ENCODE peak calls at places on chromosomes 3 and 15, in seven cellular contexts. Y is WERI-Rb-1; K is CD4-positive, alpha-beta T cell; W is heart left ventricle; X is AG04450; Q is lower lobe of right lung; P is colonic mucosa. F is an unnamed sample.

GRCh38 chr3:43855674-43856299 is 165.0 kb downstream of the ABHD5 start:
- DNase-seq in Y (peak; percentile 76), K (no peak), W (no peak), X (peak; percentile 24), Q (peak; percentile 67), P (peak; percentile 72), F (no peak)

GRCh38 chr15:99753066-99753465 is 19.8 kb upstream of the LYSMD4 start:
- DNase-seq in Y (peak; percentile 16), K (no peak), W (no peak), X (no peak), Q (no peak), P (no peak), F (no peak)

GRCh38 chr3:98827221-98827620 is 64.1 kb downstream of the ST3GAL6 start:
- DNase-seq in Y (no peak), K (no peak), W (no peak), X (no peak), Q (no peak), P (no peak), F (no peak)

GRCh38 chr3:156637480-156638022 is 36.8 kb upstream of the TIPARP start:
- DNase-seq in Y (no peak), K (no peak), W (no peak), X (no peak), Q (no peak), P (no peak), F (no peak)

GRCh38 chr3:195758721-195759353 is 38.1 kb downstream of the MUC20 start:
- DNase-seq in Y (no peak), K (no peak), W (no peak), X (no peak), Q (no peak), P (no peak), F (no peak)

GRCh38 chr15:66080791-66081475 is 172.6 kb downstream of the MEGF11 start:
- DNase-seq in Y (peak; percentile 58), K (no peak), W (no peak), X (peak; percentile 30), Q (no peak), P (peak; percentile 50), F (peak; percentile 68)

GRCh38 chr3:124174463-124174862 is 182.5 kb upstream of the ROPN1 start:
- DNase-seq in Y (peak; percentile 79), K (no peak), W (no peak), X (no peak), Q (no peak), P (no peak), F (no peak)

GRCh38 chr3:43102773-43103480 is 3.0 kb downstream of the POMGNT2 start:
- DNase-seq in Y (no peak), K (no peak), W (no peak), X (no peak), Q (no peak), P (no peak), F (no peak)

GRCh38 chr3:9768376-9768775 is 1.4 kb downstream of the CAMK1 start:
- DNase-seq in Y (no peak), K (no peak), W (no peak), X (no peak), Q (no peak), P (no peak), F (no peak)

GRCh38 chr15:57285386-57285785 is 90.9 kb upstream of the CGNL1 start:
- DNase-seq in Y (no peak), K (no peak), W (no peak), X (no peak), Q (no peak), P (no peak), F (no peak)

GRCh38 chr15:82647835-82648256 is 683 bp upstream of the CPEB1 start:
- DNase-seq in Y (peak; percentile 60), K (peak; percentile 25), W (no peak), X (no peak), Q (peak; percentile 49), P (no peak), F (no peak)

GRCh38 chr15:62569460-62570404 is 404.6 kb upstream of the C2CD4B start:
- DNase-seq in Y (no peak), K (no peak), W (peak; percentile 74), X (peak; percentile 91), Q (peak; percentile 72), P (peak; percentile 96), F (peak; percentile 36)

GRCh38 chr15:77584201-77584600 is 48.5 kb downstream of the LINGO1 start:
- DNase-seq in Y (peak; percentile 60), K (no peak), W (no peak), X (no peak), Q (no peak), P (no peak), F (no peak)
- TF ChIP-seq CTCF in Y (peak; percentile 86), K (no peak), W (peak; percentile 21), X (peak; percentile 31), Q (no peak), P (no peak), F (no peak)

GRCh38 chr15:78322243-78322642 is 17.9 kb upstream of the CRABP1 start:
- DNase-seq in Y (no peak), K (no peak), W (no peak), X (no peak), Q (peak; percentile 40), P (no peak), F (no peak)

GRCh38 chr15:78321786-78322185 is 18.4 kb upstream of the CRABP1 start:
- DNase-seq in Y (no peak), K (no peak), W (no peak), X (no peak), Q (peak; percentile 23), P (no peak), F (no peak)

GRCh38 chr15:78321041-78321570 is 19.0 kb upstream of the CRABP1 start:
- DNase-seq in Y (no peak), K (no peak), W (no peak), X (no peak), Q (peak; percentile 32), P (no peak), F (no peak)

GRCh38 chr15:78323693-78324092 is 16.5 kb upstream of the CRABP1 start:
- DNase-seq in Y (no peak), K (no peak), W (no peak), X (no peak), Q (no peak), P (no peak), F (no peak)

DNA sequence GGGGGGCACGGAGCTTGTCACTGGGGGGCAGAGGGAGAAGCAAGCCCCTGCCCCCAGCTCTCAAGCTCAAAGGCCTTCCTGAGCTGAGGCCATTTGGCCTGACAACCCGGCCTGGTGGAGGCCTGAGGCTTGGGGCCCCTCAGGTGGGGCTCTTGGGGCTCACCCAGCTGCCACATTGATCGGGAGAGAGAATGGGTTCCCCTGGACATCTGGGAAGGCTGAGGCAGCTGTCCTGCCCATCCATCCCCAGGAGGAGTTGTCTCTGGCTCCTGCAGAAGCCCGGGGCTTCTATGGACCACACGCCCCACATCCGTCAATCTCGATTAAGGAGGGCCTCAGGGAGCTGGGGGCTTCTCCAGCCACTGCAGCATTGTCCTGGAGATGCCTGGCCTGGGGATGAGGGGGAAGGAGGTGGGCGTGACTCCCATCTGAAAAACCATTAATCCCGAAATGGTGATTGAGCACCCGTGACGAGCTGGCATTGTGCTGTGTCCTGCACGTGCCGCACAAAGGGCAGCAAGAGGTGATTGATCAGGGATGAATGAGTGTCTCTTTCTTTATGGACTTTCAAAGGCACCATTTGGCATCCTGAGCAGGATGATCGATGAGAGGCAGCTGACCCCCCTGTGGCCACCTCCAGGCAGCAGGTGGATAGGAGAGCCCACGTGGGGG is 17.3 kb upstream of the CRABP1 start:
- DNase-seq in Y (no peak), K (no peak), W (no peak), X (no peak), Q (peak; percentile 21), P (no peak), F (no peak)
- H3K27ac ChIP-seq in Y (no peak overlapping the region), K (no peak overlapping the region), W (no peak overlapping the region), X (no peak overlapping the region), Q (peak overlapping the region; percentile 58), P (no peak overlapping the region), F (no peak overlapping the region)

GRCh38 chr15:89451846-89452245 is 44.5 kb downstream of the RHCG start:
- DNase-seq in Y (no peak), K (no peak), W (no peak), X (no peak), Q (no peak), P (no peak), F (no peak)

GRCh38 chr15:89452330-89452836 is 44.0 kb downstream of the RHCG start:
- DNase-seq in Y (no peak), K (no peak), W (no peak), X (no peak), Q (no peak), P (no peak), F (no peak)

GRCh38 chr15:89447676-89448075 is 48.7 kb downstream of the RHCG start:
- DNase-seq in Y (no peak), K (no peak), W (no peak), X (no peak), Q (no peak), P (no peak), F (no peak)

GRCh38 chr15:89448825-89449224 is 47.6 kb downstream of the RHCG start:
- DNase-seq in Y (no peak), K (no peak), W (no peak), X (no peak), Q (no peak), P (no peak), F (no peak)

DNA sequence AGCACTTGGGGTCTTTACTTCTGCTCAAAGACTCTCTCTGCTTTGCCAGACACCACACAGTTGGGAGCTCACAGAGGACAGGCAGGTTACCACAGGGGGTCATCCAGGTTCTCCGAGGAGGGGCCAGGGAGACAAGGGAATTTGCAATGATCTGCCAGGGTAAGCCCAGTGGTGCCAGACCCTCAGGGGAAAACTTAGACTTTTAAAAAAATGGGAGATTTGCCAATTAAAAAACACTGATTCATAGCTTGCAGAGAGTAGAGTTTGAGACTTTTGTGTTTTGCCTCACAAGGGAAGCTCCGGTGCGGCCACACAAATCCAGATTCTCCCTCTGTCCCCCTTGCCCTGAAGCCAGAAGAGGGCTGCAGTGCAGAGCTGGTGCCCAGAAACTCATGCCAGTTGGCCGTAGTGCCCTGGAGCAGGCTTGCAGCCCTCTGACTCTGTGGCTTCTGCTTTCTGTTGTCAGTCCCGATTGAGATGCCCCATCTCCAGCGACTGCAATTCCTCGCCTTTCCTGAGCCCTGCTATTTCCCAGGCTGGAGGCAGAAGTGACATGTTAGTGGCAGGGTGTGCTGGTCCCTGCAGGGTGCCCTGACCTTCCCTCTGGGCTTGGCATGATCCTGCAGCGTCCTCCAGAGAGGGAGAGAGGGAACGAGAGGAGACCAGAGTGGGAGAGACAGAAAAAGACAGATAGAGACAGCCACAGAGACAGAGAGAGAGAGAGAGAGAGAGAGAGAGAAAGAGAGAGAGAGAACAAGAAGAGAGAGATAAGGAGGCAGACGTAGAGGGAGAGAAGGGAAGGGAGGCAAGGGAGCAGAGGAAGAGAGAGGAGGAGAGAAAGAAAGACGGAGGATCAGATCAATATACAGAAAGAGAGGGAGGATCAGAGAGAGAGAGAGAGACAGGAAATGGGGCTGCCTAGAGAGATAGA is 46.0 kb downstream of the RHCG start:
- DNase-seq in Y (no peak), K (no peak), W (no peak), X (no peak), Q (no peak), P (no peak), F (no peak)
- TF ChIP-seq CTCF in Y (no peak), K (no peak), W (no peak), X (no peak), Q (no peak), P (no peak), F (no peak)

DNA sequence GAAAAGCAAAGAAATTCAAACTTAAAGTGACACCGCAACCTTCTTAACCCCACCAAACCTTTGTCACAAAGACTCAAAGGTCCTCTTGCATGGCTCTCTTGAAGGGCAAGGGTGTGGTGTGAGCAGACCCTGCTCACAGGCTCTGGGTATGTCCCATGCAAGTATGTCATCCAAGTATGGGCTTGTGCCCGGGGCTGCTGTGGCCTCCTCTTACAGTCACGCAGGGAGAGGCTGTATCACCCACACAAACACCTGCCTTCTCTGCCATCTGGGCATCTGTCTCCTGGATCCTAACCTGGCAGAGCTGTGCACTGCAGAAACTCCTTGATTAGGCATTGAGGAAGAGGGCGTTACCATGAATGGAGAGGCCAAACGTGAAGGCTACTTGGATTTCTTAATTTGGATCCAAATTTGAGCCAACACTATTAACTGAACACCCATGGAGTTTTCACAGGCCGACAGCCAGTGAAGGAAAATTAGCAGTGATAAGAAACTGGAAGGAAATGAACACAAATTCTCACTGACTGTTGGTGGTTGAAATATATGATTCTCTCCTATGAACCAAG is 146.6 kb downstream of the DUT start:
- DNase-seq in Y (no peak), K (no peak), W (no peak), X (no peak), Q (no peak), P (no peak), F (no peak)
- H3K27ac ChIP-seq in Y (no peak overlapping the region), K (no peak overlapping the region), W (no peak overlapping the region), X (no peak overlapping the region), Q (no peak overlapping the region), P (no peak overlapping the region), F (no peak overlapping the region)

F was measured in RWPE1.